ENCODE peak calls at places on chromosomes 16 and 17, in five cellular contexts. Y is NCI-H1092; S is effector memory CD4-positive, alpha-beta T cell; D is AG20443; F is stomach. Q is an unnamed sample.

GRCh38 chr17:9817086-9817485 is 4.8 kb downstream of the GSG1L2 start:
- DNase-seq in S (no peak), F (peak; percentile 37), Y (no peak), D (peak; percentile 70), Q (no peak)

GRCh38 chr17:5055543-5055942 is 20.3 kb upstream of the SLC52A1 start:
- DNase-seq in D (no peak), Y (no peak), S (no peak), F (no peak), Q (no peak)

GRCh38 chr17:37818689-37819088 is 73.8 kb upstream of the HNF1B start:
- DNase-seq in D (no peak), S (no peak), F (peak; percentile 73), Y (no peak), Q (no peak)

GRCh38 chr16:86679490-86679889 is 101.1 kb downstream of the FOXL1 start:
- DNase-seq in D (no peak), S (no peak), Y (no peak), F (no peak), Q (no peak)

GRCh38 chr17:75843577-75844529 is at the start of gene UNC13D:
- DNase-seq in S (peak; percentile 46), Y (no peak), D (no peak), F (peak; percentile 58), Q (no peak)

GRCh38 chr16:47374629-47375028 is 86.2 kb downstream of the ITFG1 start:
- DNase-seq in S (no peak), D (no peak), Y (no peak), F (no peak), Q (no peak)

GRCh38 chr16:70391881-70392481 is 45.3 kb downstream of the DDX19A start:
- DNase-seq in Y (no peak), F (no peak), D (peak; percentile 95), S (no peak), Q (no peak)

GRCh38 chr16:57089406-57089805 is 3.0 kb upstream of the CPNE2 start:
- DNase-seq in Y (peak; percentile 32), F (no peak), D (no peak), S (no peak), Q (no peak)

GRCh38 chr17:40364121-40364861 is at the start of gene GJD3:
- DNase-seq in F (no peak), S (no peak), D (peak; percentile 66), Y (no peak), Q (no peak)

GRCh38 chr16:24568392-24568791 is 29.0 kb downstream of the RBBP6 start:
- DNase-seq in F (no peak), D (peak; percentile 9), Y (no peak), S (no peak), Q (no peak)

GRCh38 chr17:82269138-82269881 is 4.2 kb downstream of the CSNK1D start:
- DNase-seq in Y (no peak), S (no peak), D (no peak), F (no peak), Q (no peak)

GRCh38 chr16:81610144-81610842 is 165.7 kb downstream of the CMIP start:
- DNase-seq in Y (no peak), S (no peak), D (peak; percentile 96), F (peak; percentile 58), Q (peak; percentile 84)

GRCh38 chr17:81961087-81961514 is at the start of gene NOTUM:
- DNase-seq in S (no peak), D (peak; percentile 79), Y (no peak), F (no peak), Q (no peak)

GRCh38 chr17:2068101-2068518 is 13.2 kb downstream of the HIC1 start:
- DNase-seq in D (peak; percentile 79), Y (no peak), F (no peak), S (no peak), Q (no peak)

GRCh38 chr17:29241015-29241963 is 5.4 kb upstream of the CRYBA1 start:
- DNase-seq in S (no peak), D (peak; percentile 92), F (no peak), Y (no peak), Q (peak; percentile 69)

GRCh38 chr16:80274576-80275191 is 266.1 kb upstream of the DYNLRB2 start:
- DNase-seq in D (peak; percentile 79), F (no peak), Y (no peak), S (no peak), Q (no peak)

GRCh38 chr16:50683689-50684374 is 2.7 kb upstream of the SNX20 start:
- DNase-seq in D (no peak), S (peak; percentile 47), F (peak; percentile 50), Y (no peak), Q (peak; percentile 21)

GRCh38 chr17:40862985-40863733 is 3.9 kb downstream of the KRT12 start:
- DNase-seq in D (peak; percentile 13), F (no peak), Y (no peak), S (no peak), Q (no peak)

GRCh38 chr16:87956169-87956770 is 5.0 kb downstream of the BANP start:
- DNase-seq in S (peak; percentile 46), F (no peak), D (no peak), Y (no peak), Q (no peak)

GRCh38 chr17:18990331-18990730 is 14.2 kb downstream of the FAM83G start:
- DNase-seq in D (no peak), F (no peak), S (no peak), Y (no peak), Q (no peak)

GRCh38 chr17:76735586-76736348 is 1.4 kb downstream of the SRSF2 start:
- DNase-seq in Y (no peak), F (no peak), D (no peak), S (no peak), Q (no peak)

GRCh38 chr17:1834378-1835149 is 4.8 kb downstream of the RPA1 start:
- DNase-seq in F (no peak), D (no peak), Y (no peak), S (no peak), Q (no peak)

GRCh38 chr17:57288753-57289121 is 32.4 kb downstream of the MSI2 start:
- DNase-seq in D (no peak), S (no peak), F (no peak), Y (no peak), Q (no peak)

GRCh38 chr16:88131966-88132365 is 180.7 kb downstream of the BANP start:
- DNase-seq in F (no peak), D (no peak), S (no peak), Y (no peak), Q (no peak)

GRCh38 chr17:82664701-82665182 is 16.5 kb upstream of the WDR45B start:
- DNase-seq in D (no peak), Y (no peak), F (no peak), S (no peak), Q (no peak)